ENCODE peak calls at places on chromosomes 1 and 21, in four cellular contexts. R is ovary, L is suprapubic skin, A is A549. S is an unnamed sample.

GRCh38 chr1:28518745-28519341 is 13.0 kb downstream of the RCC1 start:
- DNase-seq in R (no peak), L (no peak), A (no peak), S (no peak)

GRCh38 chr1:226831953-226832352 is 38.5 kb upstream of the PSEN2 start:
- DNase-seq in R (no peak), L (no peak), A (no peak), S (no peak)

GRCh38 chr21:39662411-39662953 is 49.7 kb downstream of the B3GALT5 start:
- DNase-seq in R (no peak), L (no peak), A (no peak), S (no peak)

GRCh38 chr1:153404768-153405167 is 11.6 kb upstream of the S100A7A start:
- DNase-seq in R (no peak), L (no peak), A (peak; percentile 40), S (peak; percentile 11)

GRCh38 chr1:172662464-172663109 is 3.7 kb downstream of the FASLG start:
- DNase-seq in R (no peak), L (no peak), A (no peak), S (no peak)

GRCh38 chr1:185027252-185027882 is 18.0 kb upstream of the RNF2 start:
- DNase-seq in R (no peak), L (no peak), A (no peak), S (no peak)

GRCh38 chr1:165543651-165544452 is at the start of gene LRRC52:
- DNase-seq in R (no peak), L (peak; percentile 68), A (no peak), S (no peak)

GRCh38 chr1:190904091-190904695 is 426.5 kb upstream of the BRINP3 start:
- DNase-seq in R (no peak), L (no peak), A (no peak), S (no peak)

GRCh38 chr21:38800046-38800758 is 5.5 kb upstream of the ETS2 start:
- DNase-seq in R (no peak), L (no peak), A (no peak), S (no peak)

GRCh38 chr1:187691439-187691838 is 862.7 kb downstream of the PLA2G4A start:
- DNase-seq in R (no peak), L (no peak), A (peak; percentile 33), S (no peak)

GRCh38 chr1:225535280-225535679 is 107.4 kb upstream of the LBR start:
- DNase-seq in R (no peak), L (no peak), A (no peak), S (no peak)

GRCh38 chr1:186236921-186237320 is 138.1 kb downstream of the TPR start:
- DNase-seq in R (no peak), L (no peak), A (peak; percentile 62), S (no peak)

GRCh38 chr1:187878883-187879282 is 1050.1 kb downstream of the PLA2G4A start:
- DNase-seq in R (no peak), L (no peak), A (no peak), S (no peak)

GRCh38 chr21:33975548-33976081 is 60.0 kb upstream of the ATP5PO start:
- DNase-seq in R (no peak), L (no peak), A (no peak), S (no peak)

GRCh38 chr21:32529679-32530078 is 55.6 kb downstream of the TCP10L start:
- DNase-seq in R (no peak), L (no peak), A (no peak), S (no peak)

GRCh38 chr1:66371233-66372005 is 162.5 kb upstream of the SGIP1 start:
- DNase-seq in R (no peak), L (no peak), A (no peak), S (no peak)

GRCh38 chr1:170620164-170620563 is 43.8 kb upstream of the PRRX1 start:
- DNase-seq in R (no peak), L (no peak), A (no peak), S (no peak)

DNA sequence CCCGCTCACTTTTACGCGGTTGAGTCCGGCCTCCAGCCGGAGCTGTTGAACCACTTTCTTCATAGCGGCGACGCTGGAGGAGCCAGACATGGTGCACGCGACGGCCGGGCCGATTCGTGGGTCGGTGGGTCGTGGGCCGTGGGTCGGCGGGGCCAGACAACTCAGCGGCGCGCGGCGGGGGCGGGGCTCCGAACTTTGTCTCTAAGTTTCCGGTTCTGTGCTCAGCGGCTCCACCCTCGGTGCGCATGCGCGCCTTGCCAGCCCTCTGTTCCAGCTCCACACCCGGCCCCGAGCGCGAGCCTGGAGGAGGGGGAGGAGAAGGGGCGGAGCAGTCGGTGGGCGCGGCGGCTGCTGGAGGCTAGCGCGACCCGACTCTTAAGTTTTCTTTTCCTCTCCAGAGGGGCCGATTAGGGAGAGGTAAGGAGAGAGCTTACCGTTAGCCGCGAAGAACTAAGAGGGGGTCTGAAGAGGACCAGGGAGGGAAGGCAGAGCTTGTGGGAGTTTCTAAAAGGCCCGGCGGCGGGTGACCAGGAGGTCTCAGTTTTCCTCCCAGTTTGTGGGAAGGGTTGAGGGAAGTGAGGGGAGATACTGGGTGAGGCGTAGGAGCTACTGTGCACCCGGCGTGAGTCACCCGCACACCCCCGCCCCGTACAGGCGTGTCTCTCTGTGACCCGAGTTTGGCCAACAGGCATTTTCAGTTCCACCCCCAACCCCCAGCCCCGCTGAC is at the start of the genes GNG5 and SPATA1:
- DNase-seq in R (peak; percentile 98), L (peak; percentile 99), A (peak; percentile 80), S (peak; percentile 96)
- TF ChIP-seq EP300 in R (no peak), L (no peak), A (no peak), S (peak; percentile 84)

DNA sequence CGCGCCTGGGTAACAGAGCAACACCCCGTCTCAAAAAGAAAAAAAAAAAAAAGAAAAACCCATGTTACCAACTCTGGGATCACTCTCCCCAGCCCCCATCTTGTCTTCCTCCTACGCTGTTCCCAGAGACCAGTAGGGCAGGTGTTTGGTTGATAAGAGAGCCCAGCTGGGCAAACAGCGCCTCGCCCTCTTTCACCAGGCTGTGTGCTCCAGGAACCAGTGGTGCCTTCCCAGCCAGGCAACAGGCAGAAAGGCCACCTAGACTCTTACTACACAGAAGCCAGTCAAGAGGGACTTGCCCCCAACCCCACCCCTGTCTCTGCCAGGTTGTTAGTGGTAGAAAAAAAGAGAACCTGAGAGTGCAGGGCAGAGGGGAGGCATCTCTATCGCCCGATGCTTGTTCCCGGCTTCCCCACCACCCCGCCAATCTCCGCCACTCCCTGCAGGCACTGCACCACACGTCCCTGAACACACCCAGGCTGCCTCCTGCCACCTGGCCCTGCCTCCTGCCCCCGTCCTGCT is 14.0 kb upstream of the CTRC start:
- DNase-seq in R (no peak), L (no peak), A (no peak), S (no peak)
- TF ChIP-seq EP300 in R (no peak), L (no peak), A (no peak), S (no peak)

DNA sequence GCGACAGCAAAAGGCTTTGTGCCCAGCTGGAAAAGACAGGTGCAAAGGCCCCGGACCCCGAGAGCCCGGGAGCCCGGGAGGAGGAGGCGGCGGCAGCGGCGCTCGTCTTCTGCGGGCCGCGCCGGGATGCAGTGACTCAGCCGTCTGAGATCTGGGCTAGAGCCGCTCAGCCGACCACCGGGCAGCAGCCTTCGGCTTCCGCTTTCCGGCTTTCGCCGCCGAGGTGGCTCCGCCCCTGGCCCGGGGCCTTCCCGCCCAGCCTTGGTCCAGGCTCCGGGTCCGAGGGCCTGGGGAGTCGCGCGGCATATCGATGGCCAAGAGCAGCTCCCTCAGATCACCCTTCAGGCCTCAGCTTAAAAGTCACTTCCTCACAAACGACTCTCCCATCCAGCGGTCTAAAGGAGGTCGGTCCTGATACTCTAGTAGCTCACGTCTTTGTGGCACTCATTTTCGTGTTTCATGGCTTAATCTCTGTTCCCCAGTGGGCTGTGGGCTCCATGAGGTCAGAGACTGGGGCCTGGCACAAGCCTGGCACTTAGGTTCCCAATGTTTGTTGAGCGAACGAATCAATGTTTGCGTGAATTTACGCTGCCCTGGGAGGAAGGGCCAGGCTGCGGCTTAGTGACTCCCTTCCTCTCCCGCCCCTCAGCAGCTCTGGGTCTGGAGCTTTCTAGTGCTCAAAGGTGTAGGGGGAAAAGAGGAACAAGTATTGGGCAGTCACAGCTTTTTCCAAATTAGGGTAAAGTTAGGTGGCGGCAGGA is at the start of gene PHTF1:
- DNase-seq in R (peak; percentile 72), L (peak; percentile 74), A (peak; percentile 47), S (peak; percentile 42)
- TF ChIP-seq EP300 in R (no peak), L (no peak), A (no peak), S (peak; percentile 51)

DNA sequence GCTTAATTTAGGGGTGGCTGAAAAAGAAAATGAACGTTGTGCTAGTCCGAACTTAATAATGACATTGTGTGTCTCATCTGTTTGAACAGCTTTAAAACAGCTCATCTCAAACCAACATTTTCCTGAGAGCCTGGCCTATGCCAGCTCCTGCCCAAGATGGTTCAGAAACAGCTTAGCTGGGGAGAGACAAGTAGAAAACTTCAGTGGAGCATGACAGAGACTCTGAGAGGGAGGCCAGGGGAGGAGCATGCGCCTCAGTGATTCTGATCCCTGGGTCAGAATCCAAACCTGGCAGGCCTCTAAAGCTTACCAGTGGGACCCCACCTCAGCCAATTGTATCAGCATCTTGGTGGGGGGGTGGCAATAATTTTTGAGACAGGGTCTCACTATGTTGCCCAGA is 99.3 kb downstream of the TAS1R2 start:
- DNase-seq in R (no peak), L (no peak), A (no peak), S (no peak)
- TF ChIP-seq EP300 in R (no peak), L (no peak), A (no peak), S (no peak)

GRCh38 chr1:43389326-43390313 is at the start of the genes MED8 and SZT2:
- DNase-seq in R (peak; percentile 97), L (peak; percentile 97), A (peak; percentile 88), S (peak; percentile 99)
- TF ChIP-seq EP300 in R (no peak), L (no peak), A (no peak), S (peak; percentile 91)

DNA sequence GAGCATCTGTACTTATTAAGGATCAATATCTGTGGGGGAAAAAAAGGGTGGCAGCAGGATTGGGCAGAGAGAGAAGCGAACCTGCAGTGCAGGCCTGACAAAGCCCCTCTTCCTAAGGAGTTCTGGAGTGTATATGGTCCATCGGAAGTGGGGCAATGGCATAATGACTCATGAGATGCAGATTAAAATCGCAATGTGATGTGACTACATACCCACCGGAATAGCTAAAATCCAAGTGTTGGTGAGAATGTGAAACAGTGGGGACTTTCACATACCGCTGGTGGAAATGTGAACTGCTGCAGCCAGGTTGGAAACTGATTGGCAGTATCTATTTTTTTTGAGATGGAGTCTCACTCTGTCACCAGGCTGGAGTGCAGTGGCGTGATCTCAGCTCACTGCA is 8.2 kb upstream of the CREG1 start:
- DNase-seq in R (no peak), L (no peak), A (no peak), S (no peak)
- TF ChIP-seq EP300 in R (no peak), L (no peak), A (no peak), S (no peak)

S was measured in tibial nerve.